ENCODE peak calls at places on chromosomes 6 and 20, in seven cellular contexts. C, E, U, I, M, V and X are unnamed samples.

GRCh38 chr6:22221211-22221610 is 75.6 kb downstream of the PRL start:
- DNase-seq in C (no peak), E (no peak), U (no peak), I (no peak), M (no peak), V (no peak), X (no peak)

GRCh38 chr6:12047792-12048432 is 35.8 kb downstream of the HIVEP1 start:
- DNase-seq in C (no peak), E (no peak), U (no peak), I (no peak), M (no peak), V (no peak), X (no peak)

GRCh38 chr6:132995009-132995408 is 180.6 kb downstream of the RPS12 start:
- DNase-seq in C (no peak), E (no peak), U (no peak), I (no peak), M (no peak), V (no peak), X (no peak)

GRCh38 chr6:29763491-29764289 is 40.5 kb downstream of the HLA-F start:
- DNase-seq in C (no peak), E (no peak), U (no peak), I (no peak), M (no peak), V (no peak), X (no peak)

GRCh38 chr6:56616967-56617366 is 25.7 kb downstream of the DST start:
- DNase-seq in C (no peak), E (no peak), U (no peak), I (no peak), M (no peak), V (no peak), X (no peak)

GRCh38 chr20:48722737-48723191 is 105.0 kb downstream of the PREX1 start:
- DNase-seq in C (no peak), E (no peak), U (no peak), I (no peak), M (peak; percentile 32), V (no peak), X (peak; percentile 74)

GRCh38 chr6:30763618-30764489 is 19.5 kb upstream of the IER3 start:
- DNase-seq in C (no peak), E (no peak), U (no peak), I (peak; percentile 66), M (no peak), V (no peak), X (no peak)

GRCh38 chr6:73011945-73012344 is 213.4 kb downstream of the KHDC1L start:
- DNase-seq in C (no peak), E (no peak), U (no peak), I (no peak), M (no peak), V (no peak), X (no peak)

GRCh38 chr6:149719531-149719930 is 1.6 kb upstream of the LATS1 start:
- DNase-seq in C (no peak), E (no peak), U (no peak), I (no peak), M (no peak), V (no peak), X (no peak)

GRCh38 chr20:58246346-58246745 is 17.9 kb upstream of the ANKRD60 start:
- DNase-seq in C (no peak), E (no peak), U (no peak), I (no peak), M (no peak), V (no peak), X (no peak)
- TF ChIP-seq CTCF in C (peak; percentile 53), E (no peak), U (peak; percentile 57), I (no peak), M (peak; percentile 6), V (peak; percentile 31), X (no peak)

GRCh38 chr20:63361507-63362425 is 617 bp upstream of the CHRNA4 start:
- DNase-seq in C (no peak), E (no peak), U (no peak), I (no peak), M (no peak), V (no peak), X (no peak)
- TF ChIP-seq POLR2AphosphoS5 in C (no peak), E (no peak), U (no peak), I (no peak), M (no peak), V (no peak), X (no peak)

GRCh38 chr6:151084275-151084674 is 155.5 kb upstream of the AKAP12 start:
- DNase-seq in C (no peak), E (no peak), U (no peak), I (no peak), M (no peak), V (no peak), X (no peak)
- H3K4me3 ChIP-seq in C (no peak overlapping the region), E (no peak overlapping the region), U (no peak overlapping the region), I (no peak overlapping the region), M (no peak overlapping the region), V (no peak overlapping the region), X (no peak overlapping the region)

DNA sequence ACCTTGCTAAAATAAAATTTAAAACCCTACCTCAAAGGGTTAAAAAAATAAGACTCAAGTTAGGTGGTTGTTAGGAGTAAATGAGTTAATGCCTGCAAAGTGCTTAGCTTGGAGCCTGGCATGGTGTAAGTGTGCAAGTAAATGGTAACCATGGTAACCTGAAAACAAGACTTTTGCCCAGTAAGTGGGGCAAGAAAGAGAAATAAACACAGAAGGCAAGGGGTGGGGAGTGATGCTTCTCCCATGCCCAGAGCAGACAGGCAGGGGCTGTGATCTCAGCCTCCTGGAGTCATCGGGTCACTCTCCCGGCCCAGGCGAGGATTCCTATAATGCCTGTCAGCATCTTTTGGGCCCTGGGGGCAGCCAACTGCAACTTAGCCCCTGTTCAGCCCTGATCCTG is 59.2 kb upstream of the SLC32A1 start:
- DNase-seq in C (no peak), E (no peak), U (no peak), I (no peak), M (no peak), V (no peak), X (no peak)
- TF ChIP-seq CTCF in C (no peak), E (no peak), U (no peak), I (no peak), M (no peak), V (no peak), X (no peak)

DNA sequence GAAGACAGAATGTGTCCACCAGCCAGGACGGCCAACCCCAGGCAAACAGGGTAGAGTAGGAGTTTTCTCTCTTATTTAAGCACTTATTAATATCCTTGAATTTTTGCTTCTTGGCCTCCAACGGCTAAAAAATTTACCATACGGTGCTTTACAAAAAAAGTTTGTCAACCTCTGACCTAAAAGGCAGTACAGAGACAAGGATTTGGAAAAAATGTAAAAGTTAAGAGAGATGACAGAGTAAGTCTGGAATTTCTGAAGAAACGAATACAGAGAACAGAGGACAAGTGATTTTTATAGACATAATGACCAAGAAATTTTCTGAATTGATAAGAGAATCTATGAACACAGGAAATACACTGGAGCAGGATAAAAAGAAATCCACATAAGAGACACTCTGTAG is 10.2 kb downstream of the OSER1 start:
- DNase-seq in C (no peak), E (no peak), U (no peak), I (no peak), M (no peak), V (no peak), X (no peak)
- TF ChIP-seq POLR2AphosphoS5 in C (no peak), E (no peak), U (no peak), I (no peak), M (no peak), V (no peak), X (no peak)